ENCODE peak calls at places on chromosomes 5 and 9, in nine cellular contexts. One of them, this sample, is unnamed.

GRCh38 chr5:158456756-158457155 is 597.8 kb upstream of the CLINT1 start:
- DNase-seq in tibial nerve: no peak
- DNase-seq in body of pancreas: peak
- DNase-seq in spleen: no peak
- DNase-seq in psoas muscle: peak
- DNase-seq in aorta: peak
- DNase-seq in heart left ventricle: peak
- DNase-seq in right cardiac atrium: peak
- DNase-seq in IMR-90: peak
- DNase-seq in this sample: no peak

GRCh38 chr5:9644630-9645029 is 14.5 kb upstream of the TAS2R1 start:
- DNase-seq in tibial nerve: no peak
- DNase-seq in body of pancreas: no peak
- DNase-seq in spleen: no peak
- DNase-seq in psoas muscle: no peak
- DNase-seq in aorta: no peak
- DNase-seq in heart left ventricle: no peak
- DNase-seq in right cardiac atrium: no peak
- DNase-seq in IMR-90: peak
- DNase-seq in this sample: no peak

GRCh38 chr9:114733814-114734213 is 51.8 kb upstream of the TEX48 start:
- DNase-seq in tibial nerve: no peak
- DNase-seq in body of pancreas: no peak
- DNase-seq in spleen: no peak
- DNase-seq in psoas muscle: no peak
- DNase-seq in aorta: no peak
- DNase-seq in heart left ventricle: no peak
- DNase-seq in right cardiac atrium: no peak
- DNase-seq in IMR-90: peak
- DNase-seq in this sample: no peak

GRCh38 chr9:21812415-21812814 is 10.0 kb downstream of the MTAP start:
- DNase-seq in tibial nerve: no peak
- DNase-seq in body of pancreas: no peak
- DNase-seq in spleen: no peak
- DNase-seq in psoas muscle: no peak
- DNase-seq in aorta: no peak
- DNase-seq in heart left ventricle: no peak
- DNase-seq in right cardiac atrium: no peak
- DNase-seq in IMR-90: peak
- DNase-seq in this sample: no peak

GRCh38 chr5:58404734-58405133 is 55.2 kb downstream of the PLK2 start:
- DNase-seq in tibial nerve: no peak
- DNase-seq in body of pancreas: no peak
- DNase-seq in spleen: no peak
- DNase-seq in psoas muscle: no peak
- DNase-seq in aorta: no peak
- DNase-seq in heart left ventricle: no peak
- DNase-seq in right cardiac atrium: no peak
- DNase-seq in IMR-90: no peak
- DNase-seq in this sample: no peak

GRCh38 chr5:163407034-163407652 is 30.3 kb upstream of the CCNG1 start:
- DNase-seq in tibial nerve: no peak
- DNase-seq in body of pancreas: no peak
- DNase-seq in spleen: no peak
- DNase-seq in psoas muscle: no peak
- DNase-seq in aorta: no peak
- DNase-seq in heart left ventricle: no peak
- DNase-seq in right cardiac atrium: no peak
- DNase-seq in IMR-90: no peak
- DNase-seq in this sample: no peak

GRCh38 chr9:2872307-2872940 is 28.5 kb upstream of the PUM3 start:
- DNase-seq in tibial nerve: no peak
- DNase-seq in body of pancreas: no peak
- DNase-seq in spleen: no peak
- DNase-seq in psoas muscle: no peak
- DNase-seq in aorta: no peak
- DNase-seq in heart left ventricle: no peak
- DNase-seq in right cardiac atrium: no peak
- DNase-seq in IMR-90: peak
- DNase-seq in this sample: no peak

GRCh38 chr5:145947581-145947980 is 11.2 kb downstream of the SH3RF2 start:
- DNase-seq in tibial nerve: no peak
- DNase-seq in body of pancreas: no peak
- DNase-seq in spleen: no peak
- DNase-seq in psoas muscle: no peak
- DNase-seq in aorta: no peak
- DNase-seq in heart left ventricle: no peak
- DNase-seq in right cardiac atrium: no peak
- DNase-seq in IMR-90: no peak
- DNase-seq in this sample: no peak

GRCh38 chr5:16735092-16735970 is 118.5 kb upstream of the RETREG1 start:
- DNase-seq in tibial nerve: no peak
- DNase-seq in body of pancreas: no peak
- DNase-seq in spleen: no peak
- DNase-seq in psoas muscle: no peak
- DNase-seq in aorta: no peak
- DNase-seq in heart left ventricle: no peak
- DNase-seq in right cardiac atrium: no peak
- DNase-seq in IMR-90: no peak
- DNase-seq in this sample: no peak

GRCh38 chr5:14447958-14448881 is 133.4 kb upstream of the OTULINL start:
- DNase-seq in tibial nerve: no peak
- DNase-seq in body of pancreas: no peak
- DNase-seq in spleen: no peak
- DNase-seq in psoas muscle: no peak
- DNase-seq in aorta: no peak
- DNase-seq in heart left ventricle: peak
- DNase-seq in right cardiac atrium: peak
- DNase-seq in IMR-90: no peak
- DNase-seq in this sample: peak

GRCh38 chr5:57989378-57989777 is 470.5 kb downstream of the PLK2 start:
- DNase-seq in tibial nerve: no peak
- DNase-seq in body of pancreas: no peak
- DNase-seq in spleen: no peak
- DNase-seq in psoas muscle: no peak
- DNase-seq in aorta: no peak
- DNase-seq in heart left ventricle: no peak
- DNase-seq in right cardiac atrium: no peak
- DNase-seq in IMR-90: peak
- DNase-seq in this sample: no peak

GRCh38 chr9:129166962-129167557 is 11.0 kb downstream of the IER5L start:
- DNase-seq in tibial nerve: no peak
- DNase-seq in body of pancreas: peak
- DNase-seq in spleen: no peak
- DNase-seq in psoas muscle: peak
- DNase-seq in aorta: peak
- DNase-seq in heart left ventricle: peak
- DNase-seq in right cardiac atrium: peak
- DNase-seq in IMR-90: peak
- DNase-seq in this sample: peak

GRCh38 chr9:79026311-79026710 is 545.5 kb upstream of the TLE4 start:
- DNase-seq in tibial nerve: no peak
- DNase-seq in body of pancreas: no peak
- DNase-seq in spleen: no peak
- DNase-seq in psoas muscle: no peak
- DNase-seq in aorta: no peak
- DNase-seq in heart left ventricle: no peak
- DNase-seq in right cardiac atrium: no peak
- DNase-seq in IMR-90: no peak
- DNase-seq in this sample: no peak

DNA sequence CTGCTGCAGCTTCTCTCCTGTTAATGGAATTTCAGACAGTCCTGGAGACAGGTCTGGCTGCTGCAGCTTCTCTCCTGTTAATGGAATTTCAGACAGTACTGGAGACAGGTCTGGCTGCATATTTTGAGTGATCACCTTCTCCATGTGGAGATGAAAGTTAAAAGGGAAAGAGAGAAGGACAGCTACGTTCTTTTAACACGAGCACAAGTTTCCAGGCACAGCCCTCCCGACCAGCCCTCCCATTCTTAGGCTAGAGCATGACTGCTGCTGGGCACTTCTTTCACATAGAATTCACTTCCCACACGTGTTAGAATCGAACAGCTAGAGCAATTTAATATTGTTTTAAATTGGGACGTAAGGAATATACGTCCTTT is 133.3 kb upstream of the DMRT1 start:
- DNase-seq in tibial nerve: no peak
- DNase-seq in body of pancreas: no peak
- DNase-seq in spleen: no peak
- DNase-seq in psoas muscle: no peak
- DNase-seq in aorta: no peak
- DNase-seq in heart left ventricle: no peak
- DNase-seq in right cardiac atrium: no peak
- DNase-seq in IMR-90: no peak
- DNase-seq in this sample: no peak
- H3K27ac ChIP-seq in tibial nerve: no peak
- H3K27ac ChIP-seq in body of pancreas: peak
- H3K27ac ChIP-seq in spleen: no peak
- H3K27ac ChIP-seq in psoas muscle: peak
- H3K27ac ChIP-seq in aorta: peak
- H3K27ac ChIP-seq in heart left ventricle: peak
- H3K27ac ChIP-seq in right cardiac atrium: peak
- H3K27ac ChIP-seq in IMR-90: peak
- H3K27ac ChIP-seq in this sample: peak

DNA sequence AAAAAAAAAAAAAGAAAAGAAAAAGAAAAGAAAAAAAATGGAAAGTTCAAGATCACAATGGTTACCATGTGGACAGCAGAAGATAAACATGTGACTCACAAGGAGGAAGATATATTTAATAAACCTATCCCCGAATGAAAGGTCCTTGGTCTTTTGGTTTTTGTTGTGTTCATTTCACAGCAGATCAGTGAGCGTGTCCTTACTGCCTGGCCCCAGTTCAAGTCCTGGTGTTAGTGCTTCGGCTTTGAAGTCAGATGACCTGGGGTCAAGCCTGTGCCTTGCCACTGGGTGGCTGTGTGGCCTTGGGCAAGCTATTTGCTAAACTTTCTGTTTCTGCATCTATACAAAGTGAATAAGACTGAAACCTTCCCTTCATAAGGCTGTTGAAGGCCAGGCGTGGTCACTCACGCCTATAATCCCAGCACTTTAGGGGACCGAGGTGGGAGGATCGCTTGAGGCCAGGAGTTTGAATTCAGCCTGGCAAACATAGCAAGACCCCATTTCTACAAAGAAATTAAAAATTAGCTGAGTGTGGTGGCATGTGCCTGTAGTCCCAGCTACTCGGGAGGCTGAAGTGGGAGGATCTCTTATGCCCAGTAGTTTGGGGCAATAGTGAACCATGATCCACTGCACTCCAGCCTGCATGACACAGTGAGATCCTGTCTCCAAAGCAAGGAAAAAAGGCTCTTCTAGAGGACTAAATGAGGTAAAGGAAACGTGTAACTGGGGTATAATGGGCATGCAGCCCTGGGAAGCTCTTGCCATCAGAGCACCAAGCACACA is 94.5 kb upstream of the SPATA31D4 start:
- DNase-seq in tibial nerve: no peak
- DNase-seq in body of pancreas: no peak
- DNase-seq in spleen: no peak
- DNase-seq in psoas muscle: no peak
- DNase-seq in aorta: no peak
- DNase-seq in heart left ventricle: no peak
- DNase-seq in right cardiac atrium: no peak
- DNase-seq in IMR-90: peak
- DNase-seq in this sample: no peak
- H3K27ac ChIP-seq in tibial nerve: peak
- H3K27ac ChIP-seq in body of pancreas: no peak
- H3K27ac ChIP-seq in spleen: no peak
- H3K27ac ChIP-seq in psoas muscle: no peak
- H3K27ac ChIP-seq in aorta: no peak
- H3K27ac ChIP-seq in heart left ventricle: no peak
- H3K27ac ChIP-seq in right cardiac atrium: no peak
- H3K27ac ChIP-seq in IMR-90: peak
- H3K27ac ChIP-seq in this sample: no peak

DNA sequence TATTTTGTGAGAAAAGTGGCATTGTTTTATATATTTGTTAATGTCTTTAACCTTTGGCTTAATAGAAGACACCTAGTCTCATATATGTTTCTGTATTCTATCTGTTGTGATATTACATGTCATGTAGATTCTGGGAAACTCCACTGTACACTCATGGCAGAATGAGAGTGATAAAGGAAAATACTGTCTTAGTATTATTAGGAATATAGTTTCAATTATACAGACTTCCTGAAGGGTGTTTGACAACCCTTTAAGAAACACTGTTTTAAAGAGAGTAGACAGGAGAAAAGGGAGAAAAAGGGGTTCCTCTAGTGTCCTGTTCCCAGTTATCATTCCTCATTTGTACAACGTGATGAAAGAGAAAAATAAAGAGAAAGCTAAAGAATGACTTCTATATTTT is 42.1 kb upstream of the SPEF2 start:
- DNase-seq in tibial nerve: no peak
- DNase-seq in body of pancreas: no peak
- DNase-seq in spleen: no peak
- DNase-seq in psoas muscle: no peak
- DNase-seq in aorta: no peak
- DNase-seq in heart left ventricle: no peak
- DNase-seq in right cardiac atrium: no peak
- DNase-seq in IMR-90: no peak
- DNase-seq in this sample: no peak
- H3K27ac ChIP-seq in tibial nerve: no peak
- H3K27ac ChIP-seq in body of pancreas: no peak
- H3K27ac ChIP-seq in spleen: no peak
- H3K27ac ChIP-seq in psoas muscle: no peak
- H3K27ac ChIP-seq in aorta: no peak
- H3K27ac ChIP-seq in heart left ventricle: no peak
- H3K27ac ChIP-seq in right cardiac atrium: no peak
- H3K27ac ChIP-seq in IMR-90: no peak
- H3K27ac ChIP-seq in this sample: no peak

GRCh38 chr9:130284249-130284625 is 18.7 kb downstream of the HMCN2 start:
- DNase-seq in tibial nerve: no peak
- DNase-seq in body of pancreas: no peak
- DNase-seq in spleen: no peak
- DNase-seq in psoas muscle: no peak
- DNase-seq in aorta: no peak
- DNase-seq in heart left ventricle: no peak
- DNase-seq in right cardiac atrium: no peak
- DNase-seq in IMR-90: no peak
- DNase-seq in this sample: no peak

GRCh38 chr9:130283514-130284248 is 18.1 kb downstream of the HMCN2 start:
- DNase-seq in tibial nerve: no peak
- DNase-seq in body of pancreas: no peak
- DNase-seq in spleen: no peak
- DNase-seq in psoas muscle: no peak
- DNase-seq in aorta: no peak
- DNase-seq in heart left ventricle: no peak
- DNase-seq in right cardiac atrium: no peak
- DNase-seq in IMR-90: no peak
- DNase-seq in this sample: no peak

GRCh38 chr9:130286072-130286770 is 20.7 kb downstream of the HMCN2 start:
- DNase-seq in tibial nerve: no peak
- DNase-seq in body of pancreas: no peak
- DNase-seq in spleen: no peak
- DNase-seq in psoas muscle: no peak
- DNase-seq in aorta: no peak
- DNase-seq in heart left ventricle: peak
- DNase-seq in right cardiac atrium: no peak
- DNase-seq in IMR-90: no peak
- DNase-seq in this sample: no peak

GRCh38 chr9:130284690-130285089 is 19.1 kb downstream of the HMCN2 start:
- DNase-seq in tibial nerve: no peak
- DNase-seq in body of pancreas: no peak
- DNase-seq in spleen: peak
- DNase-seq in psoas muscle: no peak
- DNase-seq in aorta: no peak
- DNase-seq in heart left ventricle: no peak
- DNase-seq in right cardiac atrium: no peak
- DNase-seq in IMR-90: no peak
- DNase-seq in this sample: no peak

GRCh38 chr9:130285271-130285670 is 19.7 kb downstream of the HMCN2 start:
- DNase-seq in tibial nerve: no peak
- DNase-seq in body of pancreas: no peak
- DNase-seq in spleen: no peak
- DNase-seq in psoas muscle: no peak
- DNase-seq in aorta: no peak
- DNase-seq in heart left ventricle: no peak
- DNase-seq in right cardiac atrium: no peak
- DNase-seq in IMR-90: no peak
- DNase-seq in this sample: no peak
- H3K27ac ChIP-seq in tibial nerve: no peak
- H3K27ac ChIP-seq in body of pancreas: no peak
- H3K27ac ChIP-seq in spleen: no peak
- H3K27ac ChIP-seq in psoas muscle: no peak
- H3K27ac ChIP-seq in aorta: no peak
- H3K27ac ChIP-seq in heart left ventricle: no peak
- H3K27ac ChIP-seq in right cardiac atrium: no peak
- H3K27ac ChIP-seq in IMR-90: no peak
- H3K27ac ChIP-seq in this sample: no peak